ENCODE peak calls at places on chromosomes 4 and X, in six cellular contexts. F is fibroblast of mammary gland, W is nephron progenitor cell, Y is cardiac fibroblast, C is kidney epithelial cell, H is ascending aorta. A is an unnamed sample.

GRCh38 chrX:48468247-48468671 is 1.8 kb downstream of the SLC38A5 start:
- DNase-seq in F (no peak), W (peak; percentile 14), Y (no peak), C (no peak), H (no peak), A (no peak)

GRCh38 chr4:38133711-38134480 is 173.7 kb downstream of the PTTG2 start:
- DNase-seq in F (no peak), W (no peak), Y (no peak), C (no peak), H (no peak), A (no peak)

GRCh38 chr4:185467991-185468390 is 3.5 kb downstream of the CCDC110 start:
- DNase-seq in F (no peak), W (no peak), Y (no peak), C (no peak), H (no peak), A (no peak)

GRCh38 chr4:52035190-52035589 is 2.9 kb downstream of the SGCB start:
- DNase-seq in F (no peak), W (no peak), Y (no peak), C (no peak), H (no peak), A (no peak)

GRCh38 chr4:128310266-128310697 is 22.7 kb upstream of the PGRMC2 start:
- DNase-seq in F (peak; percentile 34), W (no peak), Y (peak; percentile 27), C (no peak), H (no peak), A (no peak)

GRCh38 chr4:187218705-187219245 is 495.1 kb upstream of the FAT1 start:
- DNase-seq in F (no peak), W (no peak), Y (peak; percentile 1), C (no peak), H (no peak), A (no peak)

GRCh38 chrX:38661561-38661960 is 100.2 kb downstream of the TSPAN7 start:
- DNase-seq in F (no peak), W (no peak), Y (no peak), C (no peak), H (no peak), A (no peak)

GRCh38 chr4:174999407-174999806 is 81.2 kb downstream of the ADAM29 start:
- DNase-seq in F (peak; percentile 45), W (no peak), Y (no peak), C (peak; percentile 21), H (no peak), A (no peak)

GRCh38 chr4:8410066-8410600 is 30.4 kb downstream of the ACOX3 start:
- DNase-seq in F (no peak), W (no peak), Y (no peak), C (no peak), H (no peak), A (no peak)

GRCh38 chrX:118459494-118459893 is 36.1 kb upstream of the DOCK11 start:
- DNase-seq in F (peak; percentile 50), W (no peak), Y (peak; percentile 66), C (no peak), H (no peak), A (peak; percentile 26)

GRCh38 chr4:110950721-110951120 is 327.8 kb upstream of the PITX2 start:
- DNase-seq in F (no peak), W (no peak), Y (no peak), C (no peak), H (no peak), A (no peak)

GRCh38 chrX:107324493-107325310 is 118.3 kb downstream of the DNAAF6 start:
- DNase-seq in F (peak; percentile 14), W (peak; percentile 90), Y (peak; percentile 31), C (no peak), H (no peak), A (no peak)

GRCh38 chr4:38743866-38744265 is 38.9 kb downstream of the TLR10 start:
- DNase-seq in F (no peak), W (no peak), Y (peak; percentile 31), C (no peak), H (no peak), A (no peak)

GRCh38 chr4:67103001-67103737 is 442.1 kb downstream of the CENPC start:
- DNase-seq in F (no peak), W (no peak), Y (no peak), C (no peak), H (no peak), A (no peak)

GRCh38 chr4:80062527-80062926 is 10.5 kb downstream of the ANTXR2 start:
- DNase-seq in F (peak; percentile 79), W (no peak), Y (no peak), C (no peak), H (no peak), A (no peak)

GRCh38 chrX:114675365-114675764 is 91.5 kb downstream of the HTR2C start:
- DNase-seq in F (peak; percentile 67), W (no peak), Y (peak; percentile 0), C (no peak), H (no peak), A (peak; percentile 20)

GRCh38 chr4:675980-676870 is 1.9 kb downstream of the MYL5 start:
- DNase-seq in F (no peak), W (no peak), Y (no peak), C (no peak), H (no peak), A (no peak)

GRCh38 chr4:92551616-92552015 is 247.8 kb downstream of the GRID2 start:
- DNase-seq in F (no peak), W (no peak), Y (no peak), C (no peak), H (no peak), A (no peak)
- TF ChIP-seq CTCF in F (no peak), W (no peak), Y (no peak), C (no peak), H (no peak), A (no peak)

GRCh38 chr4:171794528-171794927 is 18.7 kb upstream of the GALNTL6 start:
- DNase-seq in F (no peak), W (no peak), Y (no peak), C (no peak), H (no peak), A (no peak)
- TF ChIP-seq CTCF in F (no peak), W (no peak), Y (no peak), C (no peak), H (no peak), A (no peak)

GRCh38 chrX:71509289-71509688 is 23.6 kb upstream of the OGT start:
- DNase-seq in F (no peak), W (no peak), Y (no peak), C (no peak), H (no peak), A (no peak)

GRCh38 chrX:71514367-71515038 is 18.4 kb upstream of the OGT start:
- DNase-seq in F (no peak), W (no peak), Y (no peak), C (no peak), H (no peak), A (no peak)

GRCh38 chrX:71515039-71515398 is 17.9 kb upstream of the OGT start:
- DNase-seq in F (peak; percentile 43), W (no peak), Y (peak; percentile 46), C (no peak), H (no peak), A (no peak)
- TF ChIP-seq CTCF in F (no peak), W (no peak), Y (no peak), C (no peak), H (no peak), A (no peak)

GRCh38 chrX:94676285-94676684 is 1002.3 kb downstream of the FAM133A start:
- DNase-seq in F (no peak), W (no peak), Y (no peak), C (no peak), H (no peak), A (no peak)
- TF ChIP-seq CTCF in F (no peak), W (peak; percentile 10), Y (no peak), C (no peak), H (no peak), A (no peak)

A was measured in HFFc6.